ENCODE peak calls at places on chromosome 10, in ten cellular contexts. One of them, this sample, is unnamed.

GRCh38 chr10:11877506-11877905 is 54.4 kb downstream of the PROSER2 start:
- DNase-seq in progenitor cell of endocrine pancreas: no peak
- DNase-seq in thoracic aorta: no peak
- DNase-seq in fibroblast of pulmonary artery: no peak
- DNase-seq in epithelial cell of esophagus: no peak
- DNase-seq in AG09309: no peak
- DNase-seq in transverse colon: no peak
- DNase-seq in coronary artery: no peak
- DNase-seq in uterus: no peak
- DNase-seq in cardiac fibroblast: no peak
- DNase-seq in this sample: no peak

GRCh38 chr10:63217120-63217605 is 84.0 kb downstream of the NRBF2 start:
- DNase-seq in progenitor cell of endocrine pancreas: no peak
- DNase-seq in thoracic aorta: no peak
- DNase-seq in fibroblast of pulmonary artery: peak; percentile 73
- DNase-seq in epithelial cell of esophagus: peak; percentile 62
- DNase-seq in AG09309: peak; percentile 25
- DNase-seq in transverse colon: no peak
- DNase-seq in coronary artery: no peak
- DNase-seq in uterus: no peak
- DNase-seq in cardiac fibroblast: peak; percentile 74
- DNase-seq in this sample: peak; percentile 34

GRCh38 chr10:31759124-31759798 is 169.4 kb downstream of the ARHGAP12 start:
- DNase-seq in progenitor cell of endocrine pancreas: peak; percentile 67
- DNase-seq in thoracic aorta: peak; percentile 45
- DNase-seq in fibroblast of pulmonary artery: peak; percentile 43
- DNase-seq in epithelial cell of esophagus: peak; percentile 30
- DNase-seq in AG09309: no peak
- DNase-seq in transverse colon: peak; percentile 71
- DNase-seq in coronary artery: peak; percentile 89
- DNase-seq in uterus: no peak
- DNase-seq in cardiac fibroblast: peak; percentile 71
- DNase-seq in this sample: no peak

GRCh38 chr10:70328018-70328417 is 44.2 kb upstream of the NPFFR1 start:
- DNase-seq in progenitor cell of endocrine pancreas: no peak
- DNase-seq in thoracic aorta: no peak
- DNase-seq in fibroblast of pulmonary artery: no peak
- DNase-seq in epithelial cell of esophagus: no peak
- DNase-seq in AG09309: no peak
- DNase-seq in transverse colon: no peak
- DNase-seq in coronary artery: no peak
- DNase-seq in uterus: no peak
- DNase-seq in cardiac fibroblast: no peak
- DNase-seq in this sample: no peak

GRCh38 chr10:116868722-116869121 is 19.4 kb downstream of the ENO4 start:
- DNase-seq in progenitor cell of endocrine pancreas: no peak
- DNase-seq in thoracic aorta: no peak
- DNase-seq in fibroblast of pulmonary artery: no peak
- DNase-seq in epithelial cell of esophagus: no peak
- DNase-seq in AG09309: no peak
- DNase-seq in transverse colon: no peak
- DNase-seq in coronary artery: no peak
- DNase-seq in uterus: no peak
- DNase-seq in cardiac fibroblast: no peak
- DNase-seq in this sample: no peak

GRCh38 chr10:19705273-19705672 is 111.0 kb upstream of the PLXDC2 start:
- DNase-seq in progenitor cell of endocrine pancreas: no peak
- DNase-seq in thoracic aorta: no peak
- DNase-seq in fibroblast of pulmonary artery: no peak
- DNase-seq in epithelial cell of esophagus: no peak
- DNase-seq in AG09309: no peak
- DNase-seq in transverse colon: no peak
- DNase-seq in coronary artery: no peak
- DNase-seq in uterus: no peak
- DNase-seq in cardiac fibroblast: no peak
- DNase-seq in this sample: no peak

GRCh38 chr10:16652154-16652553 is 130.5 kb upstream of the C1QL3 start:
- DNase-seq in progenitor cell of endocrine pancreas: no peak
- DNase-seq in thoracic aorta: no peak
- DNase-seq in fibroblast of pulmonary artery: peak; percentile 48
- DNase-seq in epithelial cell of esophagus: peak; percentile 67
- DNase-seq in AG09309: peak; percentile 13
- DNase-seq in transverse colon: no peak
- DNase-seq in coronary artery: no peak
- DNase-seq in uterus: no peak
- DNase-seq in cardiac fibroblast: peak; percentile 48
- DNase-seq in this sample: no peak

GRCh38 chr10:63466168-63466935 is 575 bp upstream of the JMJD1C start:
- DNase-seq in progenitor cell of endocrine pancreas: no peak
- DNase-seq in thoracic aorta: no peak
- DNase-seq in fibroblast of pulmonary artery: peak; percentile 62
- DNase-seq in epithelial cell of esophagus: peak; percentile 73
- DNase-seq in AG09309: no peak
- DNase-seq in transverse colon: peak; percentile 64
- DNase-seq in coronary artery: no peak
- DNase-seq in uterus: peak; percentile 62
- DNase-seq in cardiac fibroblast: peak; percentile 72
- DNase-seq in this sample: peak; percentile 22

GRCh38 chr10:6141296-6142151 is 52.7 kb downstream of the RBM17 start:
- DNase-seq in progenitor cell of endocrine pancreas: no peak
- DNase-seq in thoracic aorta: no peak
- DNase-seq in fibroblast of pulmonary artery: peak; percentile 81
- DNase-seq in epithelial cell of esophagus: peak; percentile 85
- DNase-seq in AG09309: peak; percentile 57
- DNase-seq in transverse colon: no peak
- DNase-seq in coronary artery: no peak
- DNase-seq in uterus: no peak
- DNase-seq in cardiac fibroblast: peak; percentile 89
- DNase-seq in this sample: peak; percentile 49

GRCh38 chr10:103711351-103711994 is 143.9 kb downstream of the SH3PXD2A start:
- DNase-seq in progenitor cell of endocrine pancreas: no peak
- DNase-seq in thoracic aorta: no peak
- DNase-seq in fibroblast of pulmonary artery: no peak
- DNase-seq in epithelial cell of esophagus: no peak
- DNase-seq in AG09309: no peak
- DNase-seq in transverse colon: no peak
- DNase-seq in coronary artery: no peak
- DNase-seq in uterus: no peak
- DNase-seq in cardiac fibroblast: no peak
- DNase-seq in this sample: no peak

GRCh38 chr10:50431791-50432190 is 180.5 kb upstream of the ASAH2 start:
- DNase-seq in progenitor cell of endocrine pancreas: no peak
- DNase-seq in thoracic aorta: no peak
- DNase-seq in fibroblast of pulmonary artery: no peak
- DNase-seq in epithelial cell of esophagus: no peak
- DNase-seq in AG09309: peak; percentile 74
- DNase-seq in transverse colon: no peak
- DNase-seq in coronary artery: no peak
- DNase-seq in uterus: no peak
- DNase-seq in cardiac fibroblast: peak; percentile 58
- DNase-seq in this sample: no peak

GRCh38 chr10:15451137-15452094 is 80.3 kb upstream of the FAM171A1 start:
- DNase-seq in progenitor cell of endocrine pancreas: no peak
- DNase-seq in thoracic aorta: no peak
- DNase-seq in fibroblast of pulmonary artery: no peak
- DNase-seq in epithelial cell of esophagus: no peak
- DNase-seq in AG09309: no peak
- DNase-seq in transverse colon: no peak
- DNase-seq in coronary artery: no peak
- DNase-seq in uterus: no peak
- DNase-seq in cardiac fibroblast: no peak
- DNase-seq in this sample: no peak

GRCh38 chr10:121788115-121788514 is 139.7 kb downstream of the ATE1 start:
- DNase-seq in progenitor cell of endocrine pancreas: no peak
- DNase-seq in thoracic aorta: no peak
- DNase-seq in fibroblast of pulmonary artery: no peak
- DNase-seq in epithelial cell of esophagus: peak; percentile 59
- DNase-seq in AG09309: no peak
- DNase-seq in transverse colon: no peak
- DNase-seq in coronary artery: no peak
- DNase-seq in uterus: no peak
- DNase-seq in cardiac fibroblast: peak; percentile 20
- DNase-seq in this sample: no peak

GRCh38 chr10:34886906-34887615 is 72.0 kb upstream of the PARD3 start:
- DNase-seq in progenitor cell of endocrine pancreas: no peak
- DNase-seq in thoracic aorta: no peak
- DNase-seq in fibroblast of pulmonary artery: no peak
- DNase-seq in epithelial cell of esophagus: peak; percentile 56
- DNase-seq in AG09309: no peak
- DNase-seq in transverse colon: no peak
- DNase-seq in coronary artery: no peak
- DNase-seq in uterus: no peak
- DNase-seq in cardiac fibroblast: no peak
- DNase-seq in this sample: no peak

DNA sequence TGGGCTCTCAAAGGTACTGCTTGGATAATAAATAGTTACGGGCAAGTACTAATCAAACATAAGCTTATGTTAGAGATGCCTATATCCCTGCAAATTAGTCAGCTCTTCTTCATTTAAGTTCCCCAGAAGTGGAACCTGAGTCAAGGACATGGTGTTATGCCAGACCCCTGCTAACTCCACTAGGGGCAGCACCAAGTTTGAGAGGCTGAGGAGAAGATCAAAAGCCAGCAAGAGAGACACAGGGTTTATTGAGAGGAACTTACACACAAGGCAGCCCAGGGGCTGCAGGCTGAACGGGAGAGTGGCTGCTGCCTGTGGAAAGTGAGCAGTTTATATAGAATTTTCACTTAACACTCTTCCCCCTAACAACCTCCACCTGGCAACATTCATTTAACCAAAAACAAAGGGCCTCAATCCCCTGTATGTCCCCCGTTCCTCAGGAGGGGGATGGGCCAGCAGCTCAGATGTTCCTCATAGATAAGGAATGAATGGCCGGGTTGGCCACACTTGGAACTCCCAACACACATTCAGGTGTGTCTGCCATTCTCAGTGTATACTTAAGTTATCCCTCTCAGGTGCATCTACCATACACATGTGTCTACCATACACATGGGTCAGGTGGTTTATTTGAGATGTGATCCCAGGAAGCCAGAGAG is 62.6 kb upstream of the GHITM start:
- DNase-seq in progenitor cell of endocrine pancreas: no peak
- DNase-seq in thoracic aorta: no peak
- DNase-seq in fibroblast of pulmonary artery: peak; percentile 53
- DNase-seq in epithelial cell of esophagus: no peak
- DNase-seq in AG09309: no peak
- DNase-seq in transverse colon: no peak
- DNase-seq in coronary artery: no peak
- DNase-seq in uterus: peak; percentile 28
- DNase-seq in cardiac fibroblast: peak; percentile 26
- DNase-seq in this sample: no peak
- TF ChIP-seq CTCF in progenitor cell of endocrine pancreas: peak; percentile 46
- TF ChIP-seq CTCF in thoracic aorta: no peak
- TF ChIP-seq CTCF in fibroblast of pulmonary artery: peak; percentile 62
- TF ChIP-seq CTCF in epithelial cell of esophagus: no peak
- TF ChIP-seq CTCF in AG09309: peak; percentile 46
- TF ChIP-seq CTCF in transverse colon: no peak
- TF ChIP-seq CTCF in coronary artery: no peak
- TF ChIP-seq CTCF in uterus: no peak
- TF ChIP-seq CTCF in cardiac fibroblast: peak; percentile 23
- TF ChIP-seq CTCF in this sample: peak; percentile 38

DNA sequence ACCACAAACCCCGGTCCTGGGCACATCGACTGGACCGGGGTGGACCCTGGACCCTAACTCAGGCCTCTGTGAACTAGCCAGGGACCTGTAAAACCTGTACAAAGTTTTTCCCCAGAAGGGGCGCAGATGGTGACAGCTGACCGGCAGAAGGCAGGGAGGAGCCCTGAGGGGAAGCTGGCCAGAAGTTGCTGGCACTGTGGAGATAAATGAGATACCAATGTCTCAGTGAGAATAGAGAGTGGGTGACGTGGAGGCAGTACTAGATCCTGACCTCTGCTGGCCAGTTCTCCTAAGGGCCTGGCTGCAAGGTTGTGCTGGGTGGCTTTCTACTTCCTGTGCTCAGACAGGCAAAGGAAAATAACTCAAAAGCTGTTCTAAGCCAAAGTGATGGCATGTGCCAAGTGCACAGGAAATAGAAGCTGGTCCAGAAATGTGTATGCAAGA is 10.6 kb upstream of the TSPAN14 start:
- DNase-seq in progenitor cell of endocrine pancreas: no peak
- DNase-seq in thoracic aorta: no peak
- DNase-seq in fibroblast of pulmonary artery: peak; percentile 63
- DNase-seq in epithelial cell of esophagus: no peak
- DNase-seq in AG09309: no peak
- DNase-seq in transverse colon: peak; percentile 17
- DNase-seq in coronary artery: no peak
- DNase-seq in uterus: no peak
- DNase-seq in cardiac fibroblast: peak; percentile 57
- DNase-seq in this sample: no peak
- TF ChIP-seq CTCF in progenitor cell of endocrine pancreas: no peak
- TF ChIP-seq CTCF in thoracic aorta: peak; percentile 28
- TF ChIP-seq CTCF in fibroblast of pulmonary artery: peak; percentile 59
- TF ChIP-seq CTCF in epithelial cell of esophagus: peak; percentile 34
- TF ChIP-seq CTCF in AG09309: peak; percentile 39
- TF ChIP-seq CTCF in transverse colon: peak; percentile 61
- TF ChIP-seq CTCF in coronary artery: no peak
- TF ChIP-seq CTCF in uterus: no peak
- TF ChIP-seq CTCF in cardiac fibroblast: peak; percentile 60
- TF ChIP-seq CTCF in this sample: peak; percentile 53

DNA sequence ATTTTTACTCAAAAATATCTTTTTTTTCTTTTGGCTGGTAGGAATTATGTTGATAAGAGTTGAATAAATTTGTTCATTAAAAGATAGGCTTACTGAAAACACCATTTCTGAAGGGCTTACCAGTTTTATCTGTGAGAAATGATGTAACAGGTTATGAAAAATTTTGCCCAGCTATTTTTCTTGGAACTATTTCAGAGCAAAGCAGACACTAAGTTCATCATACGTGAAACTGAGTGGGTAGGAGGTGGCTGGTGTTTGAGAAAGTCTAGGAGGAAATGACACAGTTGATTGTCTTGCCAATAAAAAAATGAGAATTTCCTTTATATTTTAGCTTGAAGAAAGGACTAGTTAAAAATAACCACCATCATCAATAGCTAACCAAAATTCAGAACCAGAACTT is 6.2 kb upstream of the MRC1 start:
- DNase-seq in progenitor cell of endocrine pancreas: no peak
- DNase-seq in thoracic aorta: no peak
- DNase-seq in fibroblast of pulmonary artery: peak; percentile 77
- DNase-seq in epithelial cell of esophagus: no peak
- DNase-seq in AG09309: no peak
- DNase-seq in transverse colon: no peak
- DNase-seq in coronary artery: no peak
- DNase-seq in uterus: no peak
- DNase-seq in cardiac fibroblast: peak; percentile 79
- DNase-seq in this sample: no peak
- TF ChIP-seq CTCF in progenitor cell of endocrine pancreas: no peak
- TF ChIP-seq CTCF in thoracic aorta: no peak
- TF ChIP-seq CTCF in fibroblast of pulmonary artery: no peak
- TF ChIP-seq CTCF in epithelial cell of esophagus: no peak
- TF ChIP-seq CTCF in AG09309: no peak
- TF ChIP-seq CTCF in transverse colon: no peak
- TF ChIP-seq CTCF in coronary artery: no peak
- TF ChIP-seq CTCF in uterus: no peak
- TF ChIP-seq CTCF in cardiac fibroblast: no peak
- TF ChIP-seq CTCF in this sample: no peak

DNA sequence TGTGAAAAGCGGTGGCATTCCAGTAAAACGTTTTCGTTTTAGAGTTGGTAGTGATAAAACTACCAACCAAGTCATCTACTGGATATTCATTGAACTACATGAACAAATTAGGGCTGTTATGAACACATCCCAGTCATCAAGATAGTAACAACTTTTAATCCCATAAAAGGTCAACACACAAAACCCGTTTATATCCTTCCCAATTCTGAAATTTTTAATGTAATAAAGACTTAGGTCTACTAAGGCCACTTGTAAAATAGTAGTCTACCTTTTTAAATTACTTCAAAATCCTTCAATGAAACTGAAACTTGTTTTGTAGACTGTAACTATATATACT is 1.2 kb downstream of the ATAD1 start:
- DNase-seq in progenitor cell of endocrine pancreas: no peak
- DNase-seq in thoracic aorta: no peak
- DNase-seq in fibroblast of pulmonary artery: no peak
- DNase-seq in epithelial cell of esophagus: no peak
- DNase-seq in AG09309: no peak
- DNase-seq in transverse colon: no peak
- DNase-seq in coronary artery: no peak
- DNase-seq in uterus: no peak
- DNase-seq in cardiac fibroblast: peak; percentile 15
- DNase-seq in this sample: no peak
- TF ChIP-seq CTCF in progenitor cell of endocrine pancreas: no peak
- TF ChIP-seq CTCF in thoracic aorta: no peak
- TF ChIP-seq CTCF in fibroblast of pulmonary artery: no peak
- TF ChIP-seq CTCF in epithelial cell of esophagus: no peak
- TF ChIP-seq CTCF in AG09309: no peak
- TF ChIP-seq CTCF in transverse colon: no peak
- TF ChIP-seq CTCF in coronary artery: no peak
- TF ChIP-seq CTCF in uterus: no peak
- TF ChIP-seq CTCF in cardiac fibroblast: no peak
- TF ChIP-seq CTCF in this sample: no peak